ENCODE peak calls at places on chromosome 5, in eight cellular contexts. P is PC-3, L is GM23248, Z is HCT116, X is fibroblast of lung, J is mammary epithelial cell, N is K562, I is H1. C is an unnamed sample. For H3K4me1, the result is how much of the 10 kb centered on the place peaks cover.

GRCh38 chr5:132090107-132090506 is 16.5 kb downstream of the CSF2 start:
- DNase-seq in P (peak), L (peak), Z (peak), X (peak), J (peak), N (no peak), I (no peak), C (peak)

GRCh38 chr5:139693676-139694364 is 45.7 kb downstream of the CXXC5 start:
- DNase-seq in P (no peak), L (peak), Z (no peak), X (no peak), J (no peak), N (no peak), I (no peak), C (no peak)

GRCh38 chr5:137838976-137839375 is 28.7 kb upstream of the MYOT start:
- DNase-seq in P (no peak), L (no peak), Z (no peak), X (no peak), J (no peak), N (no peak), I (no peak), C (no peak)

GRCh38 chr5:112986224-112986623 is 9.6 kb downstream of the DCP2 start:
- DNase-seq in P (no peak), L (no peak), Z (no peak), X (no peak), J (no peak), N (no peak), I (no peak), C (no peak)

GRCh38 chr5:168663276-168664004 is 84.3 kb upstream of the PANK3 start:
- DNase-seq in P (no peak), L (no peak), Z (no peak), X (no peak), J (no peak), N (no peak), I (no peak), C (peak)

GRCh38 chr5:163915481-163915961 is 410.1 kb downstream of the MAT2B start:
- DNase-seq in P (peak), L (no peak), Z (no peak), X (peak), J (no peak), N (no peak), I (no peak), C (peak)

GRCh38 chr5:109455598-109456096 is 45.9 kb upstream of the PJA2 start:
- DNase-seq in P (peak), L (peak), Z (peak), X (peak), J (peak), N (no peak), I (no peak), C (no peak)

GRCh38 chr5:36068751-36069281 is 2.1 kb upstream of the UGT3A2 start:
- DNase-seq in P (no peak), L (no peak), Z (no peak), X (no peak), J (no peak), N (no peak), I (no peak), C (no peak)

GRCh38 chr5:111099058-111099778 is 7.1 kb downstream of the WDR36 start:
- DNase-seq in P (no peak), L (peak), Z (no peak), X (peak), J (no peak), N (no peak), I (no peak), C (no peak)

GRCh38 chr5:17378346-17378984 is 119.6 kb upstream of the TAF11L2 start:
- DNase-seq in P (peak), L (peak), Z (no peak), X (peak), J (no peak), N (no peak), I (no peak), C (no peak)

GRCh38 chr5:32714836-32715235 is 3.7 kb downstream of the NPR3 start:
- DNase-seq in P (peak), L (peak), Z (no peak), X (peak), J (no peak), N (no peak), I (no peak), C (no peak)
- H3K27ac ChIP-seq in P (peak), L (no peak), Z (no peak), X (no peak), J (no peak), N (no peak), I (no peak), C (no peak)

GRCh38 chr5:39019231-39019630 is 55.0 kb downstream of the RICTOR start:
- DNase-seq in P (no peak), L (no peak), Z (no peak), X (peak), J (no peak), N (no peak), I (no peak), C (no peak)
- H3K4me1 ChIP-seq in P (under half), L (under half), Z (under half), X (under half), J (under half), N (under half), I (under half), C (under half)

DNA sequence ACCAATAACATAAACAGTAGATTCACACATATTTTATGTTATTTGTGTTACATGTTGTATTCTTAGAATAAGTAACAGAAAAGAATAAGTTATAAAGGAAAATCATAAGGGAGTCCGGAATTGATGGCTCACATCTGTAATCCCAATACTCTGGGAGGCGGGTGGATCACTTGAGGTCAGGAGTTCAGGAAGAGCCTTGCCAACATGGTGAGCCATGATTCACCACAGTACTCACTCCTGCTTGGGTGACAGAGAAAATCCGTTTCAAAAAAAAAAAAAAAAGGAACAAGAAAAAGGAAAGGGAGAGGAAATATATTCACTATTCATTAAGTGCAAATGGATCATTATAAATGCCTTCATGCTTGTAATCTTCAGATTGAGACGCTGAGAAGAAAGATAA is 533.3 kb upstream of the CDH9 start:
- DNase-seq in P (no peak), L (peak), Z (no peak), X (no peak), J (no peak), N (no peak), I (no peak), C (no peak)
- TF ChIP-seq EZH2 in P (no peak), L (no peak), Z (no peak), X (no peak), J (no peak), N (no peak), I (no peak), C (no peak)

DNA sequence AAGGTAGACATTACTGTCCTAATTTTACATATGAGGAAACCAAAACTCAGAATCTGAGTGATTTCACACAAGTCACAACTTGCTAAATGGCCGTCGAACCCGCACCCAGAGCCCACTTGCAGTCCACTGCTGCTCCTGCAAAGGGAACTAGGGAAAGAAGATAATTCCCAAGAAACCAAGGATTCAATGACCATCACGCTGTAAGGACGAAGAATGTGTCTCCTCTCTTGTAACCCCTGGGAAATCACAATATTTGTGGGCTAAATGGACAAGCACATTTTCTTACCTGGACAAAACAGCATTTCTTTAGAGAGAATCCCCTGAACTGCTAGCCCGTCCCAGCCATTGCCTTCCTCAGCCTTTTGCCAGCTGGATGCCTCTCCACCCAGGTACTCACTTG is 2.4 kb downstream of the RPS14 start:
- DNase-seq in P (no peak), L (no peak), Z (no peak), X (no peak), J (no peak), N (no peak), I (no peak), C (no peak)
- H3K27ac ChIP-seq in P (no peak), L (no peak), Z (peak), X (no peak), J (no peak), N (no peak), I (peak), C (no peak)

GRCh38 chr5:149759563-149759962 is 29.5 kb downstream of the PPARGC1B start:
- DNase-seq in P (no peak), L (no peak), Z (no peak), X (no peak), J (no peak), N (no peak), I (no peak), C (no peak)
- H3K4me1 ChIP-seq in P (under half), L (under half), Z (under half), X (under half), J (under half), N (under half), I (under half), C (under half)

DNA sequence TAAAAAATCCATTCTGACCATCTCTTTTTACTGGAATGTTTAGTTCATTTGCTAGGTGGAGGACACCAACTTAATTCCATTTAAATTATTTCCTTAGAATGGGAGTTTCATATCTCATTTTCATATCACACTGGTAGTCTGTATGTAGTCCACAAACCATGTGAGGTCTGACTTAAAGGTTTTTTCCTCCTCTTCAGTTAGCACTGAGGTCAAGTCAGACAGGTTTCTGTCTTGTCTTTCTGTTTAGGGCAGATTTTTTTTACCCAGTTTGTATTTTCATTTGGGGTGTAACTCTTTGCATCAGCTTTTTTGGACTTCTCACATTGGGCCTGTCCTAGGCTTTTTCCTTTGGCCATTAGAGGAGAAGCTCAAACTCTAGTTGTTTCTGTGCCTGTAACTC is 75.3 kb downstream of the RANBP17 start:
- DNase-seq in P (no peak), L (no peak), Z (no peak), X (no peak), J (no peak), N (no peak), I (no peak), C (peak)
- TF ChIP-seq EZH2 in P (no peak), L (no peak), Z (no peak), X (no peak), J (no peak), N (no peak), I (no peak), C (no peak)

DNA sequence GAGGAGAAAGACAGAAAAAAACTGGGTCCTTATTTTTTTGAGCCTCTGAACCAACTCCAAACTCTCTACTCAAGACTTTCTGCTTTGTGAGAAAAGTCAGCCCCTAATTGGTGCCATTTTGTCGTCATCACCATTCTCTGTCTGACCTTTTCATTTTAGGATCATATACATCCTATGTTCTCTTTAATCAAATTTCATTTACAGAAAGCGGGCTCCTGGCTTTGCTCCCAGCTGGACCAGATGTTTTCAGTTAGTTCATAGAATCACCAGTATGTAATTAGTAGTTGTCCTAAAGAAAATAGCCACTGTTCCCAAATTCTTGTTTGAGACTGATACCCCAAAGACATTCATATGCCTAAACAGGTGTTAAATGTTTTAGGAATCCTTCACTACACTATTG is 28.6 kb upstream of the SLCO4C1 start:
- DNase-seq in P (no peak), L (no peak), Z (no peak), X (no peak), J (no peak), N (no peak), I (no peak), C (no peak)
- H3K27ac ChIP-seq in P (no peak), L (no peak), Z (no peak), X (no peak), J (no peak), N (no peak), I (no peak), C (no peak)

GRCh38 chr5:176450077-176450476 is 1.9 kb downstream of the FAF2 start:
- DNase-seq in P (no peak), L (no peak), Z (no peak), X (no peak), J (no peak), N (no peak), I (no peak), C (no peak)
- H3K4me1 ChIP-seq in P (under half), L (under half), Z (under half), X (under half), J (under half), N (under half), I (under half), C (under half)